ENCODE peak calls at places on chromosomes 11 and 22, in eight cellular contexts. One of them, this sample, is unnamed.

GRCh38 chr11:62143727-62144126 is 19.9 kb downstream of the INCENP start:
- DNase-seq in posterior cingulate gyrus: no peak
- DNase-seq in myocyte: no peak
- DNase-seq in type B pancreatic cell: peak
- DNase-seq in fibroblast of lung: no peak
- DNase-seq in stimulated activated effector memory CD8-positive, alpha-beta T cell treated with anti-CD3 and anti-CD28 coated beads, Interleukin-12 subunit alpha, Interleukin-12 subunit beta, amount 100 ng/mL, for 72 hours: no peak
- DNase-seq in stimulated activated CD4-positive, alpha-beta T cell treated with anti-CD3 and anti-CD28 coated beads, Interleukin-2, amount 100 ng/mL, for 48 hours: no peak
- DNase-seq in Right ventricle myocardium inferior: no peak
- DNase-seq in this sample: no peak

GRCh38 chr22:21643533-21644357 is 1.6 kb downstream of the SDF2L1 start:
- DNase-seq in posterior cingulate gyrus: no peak
- DNase-seq in myocyte: no peak
- DNase-seq in type B pancreatic cell: no peak
- DNase-seq in fibroblast of lung: no peak
- DNase-seq in stimulated activated effector memory CD8-positive, alpha-beta T cell treated with anti-CD3 and anti-CD28 coated beads, Interleukin-12 subunit alpha, Interleukin-12 subunit beta, amount 100 ng/mL, for 72 hours: no peak
- DNase-seq in stimulated activated CD4-positive, alpha-beta T cell treated with anti-CD3 and anti-CD28 coated beads, Interleukin-2, amount 100 ng/mL, for 48 hours: no peak
- DNase-seq in Right ventricle myocardium inferior: no peak
- DNase-seq in this sample: no peak

GRCh38 chr11:57368106-57368826 is 12.7 kb downstream of the PRG3 start:
- DNase-seq in posterior cingulate gyrus: no peak
- DNase-seq in myocyte: no peak
- DNase-seq in type B pancreatic cell: no peak
- DNase-seq in fibroblast of lung: no peak
- DNase-seq in stimulated activated effector memory CD8-positive, alpha-beta T cell treated with anti-CD3 and anti-CD28 coated beads, Interleukin-12 subunit alpha, Interleukin-12 subunit beta, amount 100 ng/mL, for 72 hours: no peak
- DNase-seq in stimulated activated CD4-positive, alpha-beta T cell treated with anti-CD3 and anti-CD28 coated beads, Interleukin-2, amount 100 ng/mL, for 48 hours: no peak
- DNase-seq in Right ventricle myocardium inferior: no peak
- DNase-seq in this sample: no peak

GRCh38 chr22:41062146-41062545 is 30.2 kb upstream of the EP300 start:
- DNase-seq in posterior cingulate gyrus: no peak
- DNase-seq in myocyte: no peak
- DNase-seq in type B pancreatic cell: no peak
- DNase-seq in fibroblast of lung: no peak
- DNase-seq in stimulated activated effector memory CD8-positive, alpha-beta T cell treated with anti-CD3 and anti-CD28 coated beads, Interleukin-12 subunit alpha, Interleukin-12 subunit beta, amount 100 ng/mL, for 72 hours: no peak
- DNase-seq in stimulated activated CD4-positive, alpha-beta T cell treated with anti-CD3 and anti-CD28 coated beads, Interleukin-2, amount 100 ng/mL, for 48 hours: no peak
- DNase-seq in Right ventricle myocardium inferior: no peak
- DNase-seq in this sample: no peak

GRCh38 chr11:65429724-65430405 is 7.3 kb downstream of the NEAT1 start:
- DNase-seq in posterior cingulate gyrus: peak
- DNase-seq in myocyte: peak
- DNase-seq in type B pancreatic cell: no peak
- DNase-seq in fibroblast of lung: peak
- DNase-seq in stimulated activated effector memory CD8-positive, alpha-beta T cell treated with anti-CD3 and anti-CD28 coated beads, Interleukin-12 subunit alpha, Interleukin-12 subunit beta, amount 100 ng/mL, for 72 hours: no peak
- DNase-seq in stimulated activated CD4-positive, alpha-beta T cell treated with anti-CD3 and anti-CD28 coated beads, Interleukin-2, amount 100 ng/mL, for 48 hours: no peak
- DNase-seq in Right ventricle myocardium inferior: peak
- DNase-seq in this sample: peak

GRCh38 chr22:45290410-45290936 is 5.7 kb downstream of the UPK3A start:
- DNase-seq in posterior cingulate gyrus: no peak
- DNase-seq in myocyte: peak
- DNase-seq in type B pancreatic cell: no peak
- DNase-seq in fibroblast of lung: peak
- DNase-seq in stimulated activated effector memory CD8-positive, alpha-beta T cell treated with anti-CD3 and anti-CD28 coated beads, Interleukin-12 subunit alpha, Interleukin-12 subunit beta, amount 100 ng/mL, for 72 hours: no peak
- DNase-seq in stimulated activated CD4-positive, alpha-beta T cell treated with anti-CD3 and anti-CD28 coated beads, Interleukin-2, amount 100 ng/mL, for 48 hours: no peak
- DNase-seq in Right ventricle myocardium inferior: peak
- DNase-seq in this sample: no peak

GRCh38 chr22:28882545-28882877 is 861 bp upstream of the ZNRF3 start:
- DNase-seq in posterior cingulate gyrus: no peak
- DNase-seq in myocyte: no peak
- DNase-seq in type B pancreatic cell: no peak
- DNase-seq in fibroblast of lung: peak
- DNase-seq in stimulated activated effector memory CD8-positive, alpha-beta T cell treated with anti-CD3 and anti-CD28 coated beads, Interleukin-12 subunit alpha, Interleukin-12 subunit beta, amount 100 ng/mL, for 72 hours: no peak
- DNase-seq in stimulated activated CD4-positive, alpha-beta T cell treated with anti-CD3 and anti-CD28 coated beads, Interleukin-2, amount 100 ng/mL, for 48 hours: no peak
- DNase-seq in Right ventricle myocardium inferior: no peak
- DNase-seq in this sample: no peak

GRCh38 chr22:48391171-48391711 is 1436.4 kb downstream of the BRD1 start:
- DNase-seq in posterior cingulate gyrus: no peak
- DNase-seq in myocyte: no peak
- DNase-seq in type B pancreatic cell: peak
- DNase-seq in fibroblast of lung: no peak
- DNase-seq in stimulated activated effector memory CD8-positive, alpha-beta T cell treated with anti-CD3 and anti-CD28 coated beads, Interleukin-12 subunit alpha, Interleukin-12 subunit beta, amount 100 ng/mL, for 72 hours: no peak
- DNase-seq in stimulated activated CD4-positive, alpha-beta T cell treated with anti-CD3 and anti-CD28 coated beads, Interleukin-2, amount 100 ng/mL, for 48 hours: no peak
- DNase-seq in Right ventricle myocardium inferior: no peak
- DNase-seq in this sample: no peak

GRCh38 chr22:49958961-49959781 is 1.4 kb upstream of the PIM3 start:
- DNase-seq in posterior cingulate gyrus: peak
- DNase-seq in myocyte: no peak
- DNase-seq in type B pancreatic cell: no peak
- DNase-seq in fibroblast of lung: no peak
- DNase-seq in stimulated activated effector memory CD8-positive, alpha-beta T cell treated with anti-CD3 and anti-CD28 coated beads, Interleukin-12 subunit alpha, Interleukin-12 subunit beta, amount 100 ng/mL, for 72 hours: no peak
- DNase-seq in stimulated activated CD4-positive, alpha-beta T cell treated with anti-CD3 and anti-CD28 coated beads, Interleukin-2, amount 100 ng/mL, for 48 hours: no peak
- DNase-seq in Right ventricle myocardium inferior: peak
- DNase-seq in this sample: peak

GRCh38 chr22:21624120-21624879 is 5.5 kb downstream of the YDJC start:
- DNase-seq in posterior cingulate gyrus: no peak
- DNase-seq in myocyte: peak
- DNase-seq in type B pancreatic cell: no peak
- DNase-seq in fibroblast of lung: no peak
- DNase-seq in stimulated activated effector memory CD8-positive, alpha-beta T cell treated with anti-CD3 and anti-CD28 coated beads, Interleukin-12 subunit alpha, Interleukin-12 subunit beta, amount 100 ng/mL, for 72 hours: no peak
- DNase-seq in stimulated activated CD4-positive, alpha-beta T cell treated with anti-CD3 and anti-CD28 coated beads, Interleukin-2, amount 100 ng/mL, for 48 hours: peak
- DNase-seq in Right ventricle myocardium inferior: no peak
- DNase-seq in this sample: no peak

GRCh38 chr11:102429691-102430090 is 22.9 kb downstream of the TMEM123 start:
- DNase-seq in posterior cingulate gyrus: no peak
- DNase-seq in myocyte: peak
- DNase-seq in type B pancreatic cell: no peak
- DNase-seq in fibroblast of lung: no peak
- DNase-seq in stimulated activated effector memory CD8-positive, alpha-beta T cell treated with anti-CD3 and anti-CD28 coated beads, Interleukin-12 subunit alpha, Interleukin-12 subunit beta, amount 100 ng/mL, for 72 hours: no peak
- DNase-seq in stimulated activated CD4-positive, alpha-beta T cell treated with anti-CD3 and anti-CD28 coated beads, Interleukin-2, amount 100 ng/mL, for 48 hours: no peak
- DNase-seq in Right ventricle myocardium inferior: no peak
- DNase-seq in this sample: no peak

GRCh38 chr11:74932797-74933196 is 16.1 kb downstream of the XRRA1 start:
- DNase-seq in posterior cingulate gyrus: no peak
- DNase-seq in myocyte: peak
- DNase-seq in type B pancreatic cell: no peak
- DNase-seq in fibroblast of lung: peak
- DNase-seq in stimulated activated effector memory CD8-positive, alpha-beta T cell treated with anti-CD3 and anti-CD28 coated beads, Interleukin-12 subunit alpha, Interleukin-12 subunit beta, amount 100 ng/mL, for 72 hours: no peak
- DNase-seq in stimulated activated CD4-positive, alpha-beta T cell treated with anti-CD3 and anti-CD28 coated beads, Interleukin-2, amount 100 ng/mL, for 48 hours: no peak
- DNase-seq in Right ventricle myocardium inferior: no peak
- DNase-seq in this sample: no peak

GRCh38 chr22:45475876-45476514 is 26.7 kb upstream of the FBLN1 start:
- DNase-seq in posterior cingulate gyrus: no peak
- DNase-seq in myocyte: no peak
- DNase-seq in type B pancreatic cell: no peak
- DNase-seq in fibroblast of lung: no peak
- DNase-seq in stimulated activated effector memory CD8-positive, alpha-beta T cell treated with anti-CD3 and anti-CD28 coated beads, Interleukin-12 subunit alpha, Interleukin-12 subunit beta, amount 100 ng/mL, for 72 hours: no peak
- DNase-seq in stimulated activated CD4-positive, alpha-beta T cell treated with anti-CD3 and anti-CD28 coated beads, Interleukin-2, amount 100 ng/mL, for 48 hours: no peak
- DNase-seq in Right ventricle myocardium inferior: no peak
- DNase-seq in this sample: no peak

GRCh38 chr22:46457502-46458488 is 79.6 kb downstream of the CELSR1 start:
- DNase-seq in posterior cingulate gyrus: peak
- DNase-seq in myocyte: peak
- DNase-seq in type B pancreatic cell: no peak
- DNase-seq in fibroblast of lung: peak
- DNase-seq in stimulated activated effector memory CD8-positive, alpha-beta T cell treated with anti-CD3 and anti-CD28 coated beads, Interleukin-12 subunit alpha, Interleukin-12 subunit beta, amount 100 ng/mL, for 72 hours: no peak
- DNase-seq in stimulated activated CD4-positive, alpha-beta T cell treated with anti-CD3 and anti-CD28 coated beads, Interleukin-2, amount 100 ng/mL, for 48 hours: no peak
- DNase-seq in Right ventricle myocardium inferior: no peak
- DNase-seq in this sample: peak

GRCh38 chr11:16784097-16784496 is 45.6 kb downstream of the C11orf58 start:
- DNase-seq in posterior cingulate gyrus: no peak
- DNase-seq in myocyte: no peak
- DNase-seq in type B pancreatic cell: no peak
- DNase-seq in fibroblast of lung: no peak
- DNase-seq in stimulated activated effector memory CD8-positive, alpha-beta T cell treated with anti-CD3 and anti-CD28 coated beads, Interleukin-12 subunit alpha, Interleukin-12 subunit beta, amount 100 ng/mL, for 72 hours: no peak
- DNase-seq in stimulated activated CD4-positive, alpha-beta T cell treated with anti-CD3 and anti-CD28 coated beads, Interleukin-2, amount 100 ng/mL, for 48 hours: no peak
- DNase-seq in Right ventricle myocardium inferior: no peak
- DNase-seq in this sample: no peak

GRCh38 chr11:33860926-33861325 is 30.9 kb downstream of the LMO2 start:
- DNase-seq in posterior cingulate gyrus: no peak
- DNase-seq in myocyte: no peak
- DNase-seq in type B pancreatic cell: no peak
- DNase-seq in fibroblast of lung: no peak
- DNase-seq in stimulated activated effector memory CD8-positive, alpha-beta T cell treated with anti-CD3 and anti-CD28 coated beads, Interleukin-12 subunit alpha, Interleukin-12 subunit beta, amount 100 ng/mL, for 72 hours: no peak
- DNase-seq in stimulated activated CD4-positive, alpha-beta T cell treated with anti-CD3 and anti-CD28 coated beads, Interleukin-2, amount 100 ng/mL, for 48 hours: no peak
- DNase-seq in Right ventricle myocardium inferior: no peak
- DNase-seq in this sample: no peak

GRCh38 chr11:32829680-32830412 is at the start of gene PRRG4:
- DNase-seq in posterior cingulate gyrus: no peak
- DNase-seq in myocyte: peak
- DNase-seq in type B pancreatic cell: peak
- DNase-seq in fibroblast of lung: peak
- DNase-seq in stimulated activated effector memory CD8-positive, alpha-beta T cell treated with anti-CD3 and anti-CD28 coated beads, Interleukin-12 subunit alpha, Interleukin-12 subunit beta, amount 100 ng/mL, for 72 hours: peak
- DNase-seq in stimulated activated CD4-positive, alpha-beta T cell treated with anti-CD3 and anti-CD28 coated beads, Interleukin-2, amount 100 ng/mL, for 48 hours: peak
- DNase-seq in Right ventricle myocardium inferior: peak
- DNase-seq in this sample: peak

GRCh38 chr11:57323503-57324153 is 1.1 kb downstream of the TNKS1BP1 start:
- DNase-seq in posterior cingulate gyrus: no peak
- DNase-seq in myocyte: peak
- DNase-seq in type B pancreatic cell: no peak
- DNase-seq in fibroblast of lung: peak
- DNase-seq in stimulated activated effector memory CD8-positive, alpha-beta T cell treated with anti-CD3 and anti-CD28 coated beads, Interleukin-12 subunit alpha, Interleukin-12 subunit beta, amount 100 ng/mL, for 72 hours: no peak
- DNase-seq in stimulated activated CD4-positive, alpha-beta T cell treated with anti-CD3 and anti-CD28 coated beads, Interleukin-2, amount 100 ng/mL, for 48 hours: no peak
- DNase-seq in Right ventricle myocardium inferior: no peak
- DNase-seq in this sample: no peak

GRCh38 chr11:97722065-97722464 is 1298.7 kb upstream of the CNTN5 start:
- DNase-seq in posterior cingulate gyrus: no peak
- DNase-seq in myocyte: peak
- DNase-seq in type B pancreatic cell: no peak
- DNase-seq in fibroblast of lung: peak
- DNase-seq in stimulated activated effector memory CD8-positive, alpha-beta T cell treated with anti-CD3 and anti-CD28 coated beads, Interleukin-12 subunit alpha, Interleukin-12 subunit beta, amount 100 ng/mL, for 72 hours: no peak
- DNase-seq in stimulated activated CD4-positive, alpha-beta T cell treated with anti-CD3 and anti-CD28 coated beads, Interleukin-2, amount 100 ng/mL, for 48 hours: no peak
- DNase-seq in Right ventricle myocardium inferior: no peak
- DNase-seq in this sample: peak

GRCh38 chr11:65504671-65505433 is 6.0 kb downstream of the MALAT1 start:
- DNase-seq in posterior cingulate gyrus: no peak
- DNase-seq in myocyte: peak
- DNase-seq in type B pancreatic cell: no peak
- DNase-seq in fibroblast of lung: peak
- DNase-seq in stimulated activated effector memory CD8-positive, alpha-beta T cell treated with anti-CD3 and anti-CD28 coated beads, Interleukin-12 subunit alpha, Interleukin-12 subunit beta, amount 100 ng/mL, for 72 hours: no peak
- DNase-seq in stimulated activated CD4-positive, alpha-beta T cell treated with anti-CD3 and anti-CD28 coated beads, Interleukin-2, amount 100 ng/mL, for 48 hours: no peak
- DNase-seq in Right ventricle myocardium inferior: no peak
- DNase-seq in this sample: no peak

GRCh38 chr11:75896843-75897419 is 81.9 kb downstream of the UVRAG start:
- DNase-seq in posterior cingulate gyrus: no peak
- DNase-seq in myocyte: peak
- DNase-seq in type B pancreatic cell: no peak
- DNase-seq in fibroblast of lung: peak
- DNase-seq in stimulated activated effector memory CD8-positive, alpha-beta T cell treated with anti-CD3 and anti-CD28 coated beads, Interleukin-12 subunit alpha, Interleukin-12 subunit beta, amount 100 ng/mL, for 72 hours: no peak
- DNase-seq in stimulated activated CD4-positive, alpha-beta T cell treated with anti-CD3 and anti-CD28 coated beads, Interleukin-2, amount 100 ng/mL, for 48 hours: no peak
- DNase-seq in Right ventricle myocardium inferior: no peak
- DNase-seq in this sample: no peak

GRCh38 chr22:46056169-46057041 is 79.4 kb upstream of the WNT7B start:
- DNase-seq in posterior cingulate gyrus: peak
- DNase-seq in myocyte: peak
- DNase-seq in type B pancreatic cell: no peak
- DNase-seq in fibroblast of lung: peak
- DNase-seq in stimulated activated effector memory CD8-positive, alpha-beta T cell treated with anti-CD3 and anti-CD28 coated beads, Interleukin-12 subunit alpha, Interleukin-12 subunit beta, amount 100 ng/mL, for 72 hours: no peak
- DNase-seq in stimulated activated CD4-positive, alpha-beta T cell treated with anti-CD3 and anti-CD28 coated beads, Interleukin-2, amount 100 ng/mL, for 48 hours: no peak
- DNase-seq in Right ventricle myocardium inferior: no peak
- DNase-seq in this sample: peak

GRCh38 chr11:7492253-7492652 is 6.9 kb downstream of the OLFML1 start:
- DNase-seq in posterior cingulate gyrus: no peak
- DNase-seq in myocyte: no peak
- DNase-seq in type B pancreatic cell: no peak
- DNase-seq in fibroblast of lung: no peak
- DNase-seq in stimulated activated effector memory CD8-positive, alpha-beta T cell treated with anti-CD3 and anti-CD28 coated beads, Interleukin-12 subunit alpha, Interleukin-12 subunit beta, amount 100 ng/mL, for 72 hours: no peak
- DNase-seq in stimulated activated CD4-positive, alpha-beta T cell treated with anti-CD3 and anti-CD28 coated beads, Interleukin-2, amount 100 ng/mL, for 48 hours: no peak
- DNase-seq in Right ventricle myocardium inferior: no peak
- DNase-seq in this sample: no peak

GRCh38 chr11:4523666-4524065 is 21.3 kb upstream of the OR52M1 start:
- DNase-seq in posterior cingulate gyrus: no peak
- DNase-seq in myocyte: peak
- DNase-seq in type B pancreatic cell: no peak
- DNase-seq in fibroblast of lung: peak
- DNase-seq in stimulated activated effector memory CD8-positive, alpha-beta T cell treated with anti-CD3 and anti-CD28 coated beads, Interleukin-12 subunit alpha, Interleukin-12 subunit beta, amount 100 ng/mL, for 72 hours: no peak
- DNase-seq in stimulated activated CD4-positive, alpha-beta T cell treated with anti-CD3 and anti-CD28 coated beads, Interleukin-2, amount 100 ng/mL, for 48 hours: no peak
- DNase-seq in Right ventricle myocardium inferior: no peak
- DNase-seq in this sample: no peak

GRCh38 chr11:64268687-64269379 is 15.6 kb downstream of the BAD start:
- DNase-seq in posterior cingulate gyrus: no peak
- DNase-seq in myocyte: peak
- DNase-seq in type B pancreatic cell: no peak
- DNase-seq in fibroblast of lung: peak
- DNase-seq in stimulated activated effector memory CD8-positive, alpha-beta T cell treated with anti-CD3 and anti-CD28 coated beads, Interleukin-12 subunit alpha, Interleukin-12 subunit beta, amount 100 ng/mL, for 72 hours: no peak
- DNase-seq in stimulated activated CD4-positive, alpha-beta T cell treated with anti-CD3 and anti-CD28 coated beads, Interleukin-2, amount 100 ng/mL, for 48 hours: no peak
- DNase-seq in Right ventricle myocardium inferior: peak
- DNase-seq in this sample: peak

GRCh38 chr11:112016765-112017356 is 8.3 kb upstream of the DLAT start:
- DNase-seq in posterior cingulate gyrus: no peak
- DNase-seq in myocyte: peak
- DNase-seq in type B pancreatic cell: no peak
- DNase-seq in fibroblast of lung: peak
- DNase-seq in stimulated activated effector memory CD8-positive, alpha-beta T cell treated with anti-CD3 and anti-CD28 coated beads, Interleukin-12 subunit alpha, Interleukin-12 subunit beta, amount 100 ng/mL, for 72 hours: no peak
- DNase-seq in stimulated activated CD4-positive, alpha-beta T cell treated with anti-CD3 and anti-CD28 coated beads, Interleukin-2, amount 100 ng/mL, for 48 hours: no peak
- DNase-seq in Right ventricle myocardium inferior: no peak
- DNase-seq in this sample: no peak

GRCh38 chr22:46062971-46063631 is 86.1 kb upstream of the WNT7B start:
- DNase-seq in posterior cingulate gyrus: peak
- DNase-seq in myocyte: peak
- DNase-seq in type B pancreatic cell: no peak
- DNase-seq in fibroblast of lung: peak
- DNase-seq in stimulated activated effector memory CD8-positive, alpha-beta T cell treated with anti-CD3 and anti-CD28 coated beads, Interleukin-12 subunit alpha, Interleukin-12 subunit beta, amount 100 ng/mL, for 72 hours: no peak
- DNase-seq in stimulated activated CD4-positive, alpha-beta T cell treated with anti-CD3 and anti-CD28 coated beads, Interleukin-2, amount 100 ng/mL, for 48 hours: no peak
- DNase-seq in Right ventricle myocardium inferior: peak
- DNase-seq in this sample: peak

GRCh38 chr22:19450363-19451175 is 3.1 kb upstream of the C22orf39 start:
- DNase-seq in posterior cingulate gyrus: no peak
- DNase-seq in myocyte: no peak
- DNase-seq in type B pancreatic cell: no peak
- DNase-seq in fibroblast of lung: no peak
- DNase-seq in stimulated activated effector memory CD8-positive, alpha-beta T cell treated with anti-CD3 and anti-CD28 coated beads, Interleukin-12 subunit alpha, Interleukin-12 subunit beta, amount 100 ng/mL, for 72 hours: no peak
- DNase-seq in stimulated activated CD4-positive, alpha-beta T cell treated with anti-CD3 and anti-CD28 coated beads, Interleukin-2, amount 100 ng/mL, for 48 hours: no peak
- DNase-seq in Right ventricle myocardium inferior: no peak
- DNase-seq in this sample: no peak

GRCh38 chr11:107307991-107308390 is 149.6 kb downstream of the CWF19L2 start:
- DNase-seq in posterior cingulate gyrus: no peak
- DNase-seq in myocyte: no peak
- DNase-seq in type B pancreatic cell: no peak
- DNase-seq in fibroblast of lung: no peak
- DNase-seq in stimulated activated effector memory CD8-positive, alpha-beta T cell treated with anti-CD3 and anti-CD28 coated beads, Interleukin-12 subunit alpha, Interleukin-12 subunit beta, amount 100 ng/mL, for 72 hours: no peak
- DNase-seq in stimulated activated CD4-positive, alpha-beta T cell treated with anti-CD3 and anti-CD28 coated beads, Interleukin-2, amount 100 ng/mL, for 48 hours: no peak
- DNase-seq in Right ventricle myocardium inferior: no peak
- DNase-seq in this sample: no peak

GRCh38 chr11:82883853-82884252 is 16.4 kb downstream of the PRCP start:
- DNase-seq in posterior cingulate gyrus: no peak
- DNase-seq in myocyte: no peak
- DNase-seq in type B pancreatic cell: no peak
- DNase-seq in fibroblast of lung: no peak
- DNase-seq in stimulated activated effector memory CD8-positive, alpha-beta T cell treated with anti-CD3 and anti-CD28 coated beads, Interleukin-12 subunit alpha, Interleukin-12 subunit beta, amount 100 ng/mL, for 72 hours: no peak
- DNase-seq in stimulated activated CD4-positive, alpha-beta T cell treated with anti-CD3 and anti-CD28 coated beads, Interleukin-2, amount 100 ng/mL, for 48 hours: no peak
- DNase-seq in Right ventricle myocardium inferior: no peak
- DNase-seq in this sample: no peak

GRCh38 chr11:23217072-23217471 is 356.8 kb upstream of the CCDC179 start:
- DNase-seq in posterior cingulate gyrus: no peak
- DNase-seq in myocyte: no peak
- DNase-seq in type B pancreatic cell: no peak
- DNase-seq in fibroblast of lung: no peak
- DNase-seq in stimulated activated effector memory CD8-positive, alpha-beta T cell treated with anti-CD3 and anti-CD28 coated beads, Interleukin-12 subunit alpha, Interleukin-12 subunit beta, amount 100 ng/mL, for 72 hours: no peak
- DNase-seq in stimulated activated CD4-positive, alpha-beta T cell treated with anti-CD3 and anti-CD28 coated beads, Interleukin-2, amount 100 ng/mL, for 48 hours: no peak
- DNase-seq in Right ventricle myocardium inferior: no peak
- DNase-seq in this sample: no peak

GRCh38 chr11:118845369-118845768 is 38.3 kb upstream of the CXCR5 start:
- DNase-seq in posterior cingulate gyrus: no peak
- DNase-seq in myocyte: no peak
- DNase-seq in type B pancreatic cell: no peak
- DNase-seq in fibroblast of lung: peak
- DNase-seq in stimulated activated effector memory CD8-positive, alpha-beta T cell treated with anti-CD3 and anti-CD28 coated beads, Interleukin-12 subunit alpha, Interleukin-12 subunit beta, amount 100 ng/mL, for 72 hours: no peak
- DNase-seq in stimulated activated CD4-positive, alpha-beta T cell treated with anti-CD3 and anti-CD28 coated beads, Interleukin-2, amount 100 ng/mL, for 48 hours: no peak
- DNase-seq in Right ventricle myocardium inferior: no peak
- DNase-seq in this sample: no peak

GRCh38 chr11:30585067-30585891 is 874 bp downstream of the MPPED2 start:
- DNase-seq in posterior cingulate gyrus: peak
- DNase-seq in myocyte: peak
- DNase-seq in type B pancreatic cell: peak
- DNase-seq in fibroblast of lung: no peak
- DNase-seq in stimulated activated effector memory CD8-positive, alpha-beta T cell treated with anti-CD3 and anti-CD28 coated beads, Interleukin-12 subunit alpha, Interleukin-12 subunit beta, amount 100 ng/mL, for 72 hours: peak
- DNase-seq in stimulated activated CD4-positive, alpha-beta T cell treated with anti-CD3 and anti-CD28 coated beads, Interleukin-2, amount 100 ng/mL, for 48 hours: peak
- DNase-seq in Right ventricle myocardium inferior: peak
- DNase-seq in this sample: peak

GRCh38 chr22:40449676-40450035 is 79.3 kb downstream of the SGSM3 start:
- DNase-seq in posterior cingulate gyrus: no peak
- DNase-seq in myocyte: peak
- DNase-seq in type B pancreatic cell: no peak
- DNase-seq in fibroblast of lung: peak
- DNase-seq in stimulated activated effector memory CD8-positive, alpha-beta T cell treated with anti-CD3 and anti-CD28 coated beads, Interleukin-12 subunit alpha, Interleukin-12 subunit beta, amount 100 ng/mL, for 72 hours: no peak
- DNase-seq in stimulated activated CD4-positive, alpha-beta T cell treated with anti-CD3 and anti-CD28 coated beads, Interleukin-2, amount 100 ng/mL, for 48 hours: no peak
- DNase-seq in Right ventricle myocardium inferior: no peak
- DNase-seq in this sample: no peak